ENCODE peak calls at places on chromosomes 5 and 9, in six cellular contexts. G is stromal cell of bone marrow; X is OCI-M1; A is stimulated activated CD8-positive, alpha-beta memory T cell treated with anti-CD3 and anti-CD28 coated beads, Interleukin-7, amount 100 ng/mL, for 48 hours; F is AG04450; T is RPMI7951. H is an unnamed sample.

GRCh38 chr5:170176916-170177315 is 55.9 kb upstream of the C5orf58 start:
- DNase-seq in F (no peak), X (no peak), G (no peak), T (no peak), A (no peak), H (no peak)

GRCh38 chr9:124267271-124267807 is 9.6 kb downstream of the NEK6 start:
- DNase-seq in F (no peak), G (no peak), T (peak), A (no peak), X (no peak), H (no peak)

GRCh38 chr9:69936427-69936826 is 107.2 kb upstream of the MAMDC2 start:
- DNase-seq in G (no peak), F (peak), T (peak), X (peak), A (no peak), H (no peak)

GRCh38 chr9:114687034-114687433 is 5.0 kb upstream of the TEX48 start:
- DNase-seq in A (no peak), T (no peak), F (no peak), G (no peak), X (no peak), H (no peak)

GRCh38 chr5:168027002-168027401 is 264.4 kb upstream of the WWC1 start:
- DNase-seq in T (no peak), G (no peak), F (no peak), A (no peak), X (no peak), H (no peak)

GRCh38 chr9:97666907-97667686 is 30.0 kb downstream of the XPA start:
- DNase-seq in G (no peak), A (no peak), X (no peak), F (no peak), T (no peak), H (no peak)

GRCh38 chr5:59433174-59433573 is 460.4 kb downstream of the PDE4D start:
- DNase-seq in G (no peak), F (no peak), T (no peak), A (no peak), X (no peak), H (no peak)

GRCh38 chr5:145237843-145238242 is 597.3 kb downstream of the PRELID2 start:
- DNase-seq in A (no peak), G (no peak), T (no peak), F (no peak), X (peak), H (no peak)

GRCh38 chr9:110446171-110446570 is 108.5 kb upstream of the TXNDC8 start:
- DNase-seq in G (no peak), T (peak), F (no peak), X (peak), A (no peak), H (no peak)

GRCh38 chr5:151678146-151678545 is 8.6 kb downstream of the SPARC start:
- DNase-seq in A (no peak), F (no peak), T (peak), X (no peak), G (no peak), H (no peak)

H was measured in cerebellar nuclear complex.